ENCODE peak calls at places on chromosome 9, in four cellular contexts. K is GM10248, H is prostate gland, A is type B pancreatic cell. O is an unnamed sample.

GRCh38 chr9:105672711-105673234 is 10.5 kb downstream of the TAL2 start:
- DNase-seq in K (no peak), H (no peak), A (no peak), O (no peak)

GRCh38 chr9:27371382-27371781 is 74.4 kb upstream of the EQTN start:
- DNase-seq in K (no peak), H (no peak), A (no peak), O (no peak)

GRCh38 chr9:111728617-111729366 is 65.9 kb downstream of the SHOC1 start:
- DNase-seq in A (no peak), K (no peak), H (no peak), O (no peak)

GRCh38 chr9:130288393-130288792 is 22.8 kb downstream of the HMCN2 start:
- DNase-seq in K (no peak), A (no peak), H (no peak), O (no peak)

GRCh38 chr9:89879711-89880110 is 274.9 kb downstream of the GADD45G start:
- DNase-seq in A (no peak), H (no peak), K (no peak), O (no peak)

GRCh38 chr9:118283488-118283887 is 579.3 kb downstream of the TLR4 start:
- DNase-seq in A (no peak), K (no peak), H (no peak), O (no peak)

GRCh38 chr9:109721021-109721420 is 59.0 kb upstream of the PALM2AKAP2 start:
- DNase-seq in K (no peak), H (no peak), A (no peak), O (no peak)

GRCh38 chr9:22217254-22217653 is 208.1 kb upstream of the CDKN2B start:
- DNase-seq in K (no peak), A (no peak), H (no peak), O (no peak)

GRCh38 chr9:127937383-127938297 is at the start of gene DPM2:
- DNase-seq in K (peak), A (no peak), H (peak), O (peak)

GRCh38 chr9:136316896-136317676 is 10.3 kb upstream of the GPSM1 start:
- DNase-seq in K (no peak), H (no peak), A (no peak), O (no peak)

GRCh38 chr9:110152704-110153374 is 55.1 kb downstream of the C9orf152 start:
- DNase-seq in A (no peak), H (no peak), K (no peak), O (peak)

GRCh38 chr9:80086386-80086785 is 514.6 kb downstream of the TLE4 start:
- DNase-seq in H (no peak), A (no peak), K (no peak), O (no peak)

GRCh38 chr9:111831371-111832108 is 36.8 kb upstream of the SHOC1 start:
- DNase-seq in A (no peak), K (no peak), H (no peak), O (no peak)

GRCh38 chr9:136218673-136219072 is 13.7 kb upstream of the LHX3 start:
- DNase-seq in K (no peak), A (no peak), H (no peak), O (no peak)

GRCh38 chr9:75918909-75919308 is 28.4 kb downstream of the PCSK5 start:
- DNase-seq in H (no peak), A (no peak), K (no peak), O (no peak)

GRCh38 chr9:128118971-128119665 is 8.4 kb downstream of the PTGES2 start:
- DNase-seq in H (no peak), K (no peak), A (no peak), O (no peak)

GRCh38 chr9:17472126-17472525 is 106.7 kb upstream of the SH3GL2 start:
- DNase-seq in A (no peak), K (no peak), H (no peak), O (no peak)

GRCh38 chr9:111759762-111760639 is 34.7 kb downstream of the SHOC1 start:
- DNase-seq in K (peak), A (no peak), H (peak), O (peak)

GRCh38 chr9:128702949-128703615 is 779 bp downstream of the PKN3 start:
- DNase-seq in H (no peak), K (peak), A (no peak), O (peak)

GRCh38 chr9:117687532-117687931 is 16.7 kb upstream of the TLR4 start:
- DNase-seq in K (no peak), H (no peak), A (no peak), O (no peak)

GRCh38 chr9:132141948-132142594 is 19.8 kb upstream of the NTNG2 start:
- DNase-seq in K (no peak), H (no peak), A (no peak), O (no peak)

GRCh38 chr9:133889498-133890301 is 102.4 kb downstream of the VAV2 start:
- DNase-seq in H (no peak), K (no peak), A (no peak), O (no peak)

GRCh38 chr9:72533322-72533721 is 11.9 kb downstream of the TMC1 start:
- DNase-seq in A (no peak), K (no peak), H (peak), O (no peak)

GRCh38 chr9:128025756-128026155 is 41.4 kb downstream of the NAIF1 start:
- DNase-seq in A (no peak), H (no peak), K (no peak), O (no peak)

GRCh38 chr9:89319015-89319905 is 960 bp downstream of the SECISBP2 start:
- DNase-seq in K (no peak), H (no peak), A (no peak), O (no peak)

GRCh38 chr9:80175286-80175906 is 603.6 kb downstream of the TLE4 start:
- DNase-seq in A (no peak), K (no peak), H (no peak), O (no peak)

GRCh38 chr9:20398511-20399338 is 223.6 kb downstream of the MLLT3 start:
- DNase-seq in H (no peak), A (no peak), K (no peak), O (no peak)

GRCh38 chr9:120708526-120709224 is 5.6 kb downstream of the MEGF9 start:
- DNase-seq in K (no peak), H (no peak), A (no peak), O (no peak)

DNA sequence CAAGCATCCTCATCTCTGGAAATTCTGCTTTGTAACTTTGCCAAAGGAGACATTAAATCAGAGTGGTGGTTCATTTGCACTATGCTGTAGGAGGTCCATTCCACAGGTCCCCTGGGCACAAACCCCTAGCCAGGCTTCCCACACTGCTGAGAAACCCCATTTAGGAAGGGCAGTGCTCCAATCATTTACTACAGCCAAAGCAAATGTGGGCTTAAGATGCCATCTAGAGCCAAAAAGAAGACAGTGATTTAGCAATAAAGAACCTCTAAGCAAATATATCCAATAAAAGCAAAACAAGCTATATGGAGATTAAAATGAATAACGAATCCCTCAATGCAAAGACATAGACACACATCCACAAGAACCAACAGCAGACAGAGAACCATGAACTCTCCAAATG is 129.0 kb upstream of the ALDH1B1 start:
- DNase-seq in K (no peak), A (no peak), H (no peak), O (no peak)
- TF ChIP-seq CTCF in K (peak), A (peak), H (no peak), O (peak)

DNA sequence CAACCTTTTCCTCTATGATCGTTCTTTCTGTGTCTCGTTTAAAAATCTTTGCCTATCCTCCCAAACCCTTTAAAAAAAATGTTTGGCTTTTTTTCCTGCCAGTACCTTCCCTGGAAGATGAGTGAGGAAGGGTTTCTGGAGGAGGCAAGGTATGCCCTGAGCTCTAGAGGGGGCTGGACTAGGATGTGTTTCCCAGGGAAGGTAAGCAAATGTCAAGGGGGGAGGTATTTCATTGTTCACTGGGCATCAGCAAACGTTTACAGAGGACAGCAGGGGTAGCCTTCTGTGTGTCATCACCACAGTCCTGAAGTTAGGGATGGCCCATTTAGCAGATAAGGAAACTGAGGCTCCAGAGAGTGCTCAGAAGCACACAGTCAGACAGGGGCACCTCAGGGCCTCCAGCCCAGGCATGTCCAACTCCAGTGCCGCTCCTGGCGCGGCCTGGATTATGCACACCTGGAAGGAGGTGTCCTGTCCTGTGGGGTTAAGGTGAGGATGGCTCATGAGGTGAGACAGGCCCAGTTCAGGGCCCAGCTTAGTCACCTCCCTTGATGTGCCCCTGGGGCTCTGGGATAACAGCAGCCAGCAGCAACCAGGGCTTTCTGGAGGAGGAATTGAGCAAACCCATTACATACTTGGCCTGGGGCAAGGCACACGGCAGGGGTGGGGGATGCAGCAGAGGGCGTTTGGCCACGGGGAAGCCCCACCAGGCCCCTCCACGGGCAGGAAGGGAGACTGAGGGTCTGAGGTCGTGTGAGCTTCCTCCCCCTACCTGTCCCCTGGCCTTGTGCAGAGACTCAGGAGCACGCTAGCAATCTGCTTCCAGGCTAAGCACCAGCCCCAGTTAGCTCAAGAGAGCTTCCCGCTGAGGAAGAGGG is 100.3 kb upstream of the LMX1B start:
- DNase-seq in A (no peak), H (no peak), K (no peak), O (no peak)
- TF ChIP-seq CTCF in A (no peak), H (no peak), K (no peak), O (no peak)

GRCh38 chr9:100637787-100638186 is 59.9 kb downstream of the CAVIN4 start:
- DNase-seq in H (no peak), A (no peak), K (no peak), O (no peak)

GRCh38 chr9:100639851-100640250 is 62.0 kb downstream of the CAVIN4 start:
- DNase-seq in H (no peak), A (no peak), K (no peak), O (no peak)

GRCh38 chr9:100641166-100641565 is 63.3 kb downstream of the CAVIN4 start:
- DNase-seq in K (no peak), A (no peak), H (no peak), O (no peak)
- TF ChIP-seq CTCF in K (no peak), A (no peak), H (no peak), O (no peak)

DNA sequence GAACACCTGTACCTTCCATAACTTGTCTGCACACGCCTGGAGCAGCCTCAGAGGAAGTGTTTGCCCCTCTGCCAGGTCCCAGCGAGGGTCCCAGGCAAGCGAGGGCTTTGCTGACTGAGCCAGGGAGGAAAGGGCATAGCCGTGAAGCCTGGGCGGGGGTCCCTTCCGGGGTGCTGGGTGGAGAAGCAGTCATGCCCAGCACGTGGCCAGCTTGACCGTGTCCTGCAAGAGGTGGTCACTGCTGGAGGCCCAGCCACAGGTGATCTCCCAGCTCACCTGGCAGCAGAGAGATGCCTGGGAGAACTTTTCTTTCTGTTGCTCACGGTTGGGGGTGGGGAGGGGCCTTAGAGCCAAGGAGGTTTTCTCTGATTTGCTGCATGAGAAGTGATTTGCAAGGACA is 195.3 kb downstream of the CACNA1B start:
- DNase-seq in K (no peak), H (no peak), A (peak), O (no peak)
- TF ChIP-seq CTCF in K (no peak), H (no peak), A (no peak), O (no peak)

DNA sequence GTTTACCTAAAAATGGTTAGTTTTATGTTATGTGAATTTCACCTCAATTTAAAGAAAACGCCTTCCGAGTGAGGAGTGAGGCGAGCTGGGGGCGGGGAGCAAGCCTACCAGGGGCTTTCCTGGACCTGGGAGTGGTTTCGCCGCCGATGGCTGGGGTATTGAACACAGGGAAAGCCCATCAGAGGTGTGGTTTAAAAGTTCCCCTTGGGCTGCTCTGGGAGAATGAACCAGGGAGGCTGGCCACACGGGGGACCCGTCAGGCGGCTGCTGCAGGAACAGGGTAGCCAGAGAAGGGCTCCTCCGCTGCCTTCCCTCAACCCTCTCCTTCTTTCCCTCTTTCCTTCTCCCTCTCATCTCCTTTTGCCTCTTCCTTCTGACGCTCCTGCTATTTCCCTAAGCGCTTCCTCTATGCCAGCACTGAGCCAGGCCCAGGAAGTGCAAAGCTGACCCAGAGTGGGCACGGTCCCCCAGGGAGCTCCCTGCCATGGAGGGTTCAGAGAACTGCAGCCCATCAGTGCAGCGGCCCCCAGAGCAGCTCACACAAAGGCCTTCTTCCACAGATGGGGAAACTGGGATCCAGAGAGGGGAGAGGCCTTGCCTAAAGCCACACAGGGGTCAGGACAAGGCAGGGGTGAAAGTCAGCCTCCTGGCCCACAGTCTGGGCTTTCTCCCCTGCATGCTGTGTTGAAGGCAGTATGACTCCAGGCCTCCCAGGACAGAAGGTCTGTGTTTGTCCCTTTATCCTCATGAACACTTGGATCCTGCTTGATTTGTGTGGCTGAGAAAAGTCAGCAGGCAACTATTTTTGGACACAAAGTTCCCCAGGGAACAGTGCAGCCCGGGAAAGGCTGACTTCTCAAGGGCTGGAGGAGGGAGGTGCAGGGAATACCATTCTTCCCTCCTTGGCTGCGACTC is 4.6 kb downstream of the AKNA start:
- DNase-seq in A (no peak), H (no peak), K (peak), O (peak)
- TF ChIP-seq CTCF in A (peak), H (no peak), K (peak), O (peak)

GRCh38 chr9:93660647-93661046 is 84.3 kb downstream of the PHF2 start:
- DNase-seq in K (no peak), H (no peak), A (no peak), O (no peak)
- TF ChIP-seq CTCF in K (no peak), H (no peak), A (no peak), O (no peak)